ENCODE peak calls at places on chromosomes 4 and X, in seven cellular contexts. S is H9, M is adrenal gland, L is heart right ventricle, W is ovary, N is body of pancreas, E is psoas muscle. U is an unnamed sample.

GRCh38 chr4:87014284-87014782 is 79.5 kb downstream of the AFF1 start:
- DNase-seq in N (no peak), M (no peak), E (no peak), S (no peak), L (no peak), W (no peak), U (no peak)

GRCh38 chrX:16826207-16826606 is 39.9 kb downstream of the TXLNG start:
- DNase-seq in S (no peak), W (no peak), M (no peak), L (no peak), N (no peak), E (no peak), U (no peak)

GRCh38 chr4:94488667-94489066 is 36.9 kb downstream of the PDLIM5 start:
- DNase-seq in S (no peak), L (no peak), W (no peak), N (no peak), E (no peak), M (no peak), U (no peak)

GRCh38 chr4:137083571-137083970 is 448.7 kb downstream of the PCDH18 start:
- DNase-seq in W (no peak), L (no peak), S (no peak), N (no peak), E (no peak), M (no peak), U (no peak)

GRCh38 chr4:18733956-18734872 is 712.7 kb upstream of the LCORL start:
- DNase-seq in N (no peak), S (no peak), M (no peak), L (peak; percentile 7), E (no peak), W (no peak), U (no peak)

GRCh38 chr4:25939330-25939729 is 25.3 kb downstream of the SMIM20 start:
- DNase-seq in L (no peak), S (no peak), W (no peak), N (no peak), M (no peak), E (no peak), U (no peak)

GRCh38 chr4:123209436-123209835 is 187.2 kb upstream of the SPRY1 start:
- DNase-seq in E (no peak), M (no peak), S (no peak), L (no peak), N (no peak), W (no peak), U (no peak)

GRCh38 chr4:88672987-88673386 is 24.6 kb downstream of the NAP1L5 start:
- DNase-seq in E (no peak), S (peak; percentile 44), W (no peak), N (peak; percentile 56), M (no peak), L (no peak), U (no peak)

GRCh38 chr4:129410115-129410514 is 314.2 kb downstream of the C4orf33 start:
- DNase-seq in L (no peak), W (no peak), S (no peak), N (no peak), M (no peak), E (no peak), U (no peak)

GRCh38 chr4:74370912-74371311 is 6.0 kb downstream of the EREG start:
- DNase-seq in S (peak; percentile 61), N (peak; percentile 15), E (no peak), L (no peak), W (no peak), M (peak; percentile 14), U (no peak)

GRCh38 chrX:41022579-41022978 is 62.7 kb upstream of the USP9X start:
- DNase-seq in E (no peak), L (no peak), M (no peak), N (no peak), W (no peak), S (no peak), U (no peak)

GRCh38 chrX:109345866-109346265 is 136.0 kb downstream of the GUCY2F start:
- DNase-seq in S (no peak), M (no peak), W (no peak), L (no peak), E (no peak), N (no peak), U (no peak)

GRCh38 chr4:110636677-110637407 is 14.0 kb upstream of the PITX2 start:
- DNase-seq in L (no peak), S (peak; percentile 81), E (peak; percentile 78), W (no peak), M (no peak), N (no peak), U (no peak)

GRCh38 chrX:94831364-94831763 is 1157.4 kb downstream of the FAM133A start:
- DNase-seq in L (no peak), S (no peak), M (no peak), W (no peak), E (no peak), N (no peak), U (no peak)

GRCh38 chr4:20383283-20383682 is 131.6 kb downstream of the SLIT2 start:
- DNase-seq in L (no peak), S (no peak), W (no peak), N (no peak), E (no peak), M (no peak), U (no peak)

GRCh38 chr4:146247356-146247755 is 33.0 kb downstream of the REELD1 start:
- DNase-seq in S (no peak), N (no peak), W (no peak), M (no peak), L (no peak), E (no peak), U (no peak)

GRCh38 chrX:22234380-22234779 is 38.3 kb upstream of the CBLL2 start:
- DNase-seq in L (no peak), M (no peak), E (no peak), W (no peak), N (no peak), S (no peak), U (no peak)

GRCh38 chrX:143429021-143429570 is 88.2 kb downstream of the SPANXN3 start:
- DNase-seq in W (no peak), N (no peak), E (no peak), M (no peak), L (no peak), S (no peak), U (no peak)

GRCh38 chrX:13091111-13091765 is 46.8 kb upstream of the FAM9C start:
- DNase-seq in N (no peak), E (no peak), M (no peak), W (no peak), L (no peak), S (no peak), U (no peak)

GRCh38 chrX:113058634-113059033 is 218.0 kb upstream of the AMOT start:
- DNase-seq in L (no peak), M (no peak), W (no peak), E (no peak), N (no peak), S (no peak), U (no peak)

GRCh38 chr4:173334891-173335754 is 965 bp upstream of the HMGB2 start:
- DNase-seq in W (peak; percentile 63), N (peak; percentile 68), M (peak; percentile 63), L (peak; percentile 68), E (peak; percentile 59), S (peak; percentile 89), U (peak; percentile 54)
- H3K27ac ChIP-seq in W (peak overlapping the region; percentile 40), N (no peak overlapping the region), M (peak overlapping the region; percentile 10), L (peak overlapping the region; percentile 74), E (peak overlapping the region; percentile 58), S (peak overlapping the region; percentile 77), U (peak overlapping the region; percentile 28)

GRCh38 chr4:6657242-6658203 is 17.0 kb downstream of the MRFAP1 start:
- DNase-seq in W (no peak), S (no peak), M (no peak), L (no peak), N (no peak), E (no peak), U (no peak)

GRCh38 chr4:6660430-6660829 is 19.9 kb downstream of the MRFAP1 start:
- DNase-seq in N (no peak), W (no peak), L (no peak), S (no peak), E (no peak), M (no peak), U (no peak)

GRCh38 chr4:6659897-6660296 is 19.4 kb downstream of the MRFAP1 start:
- DNase-seq in L (no peak), E (no peak), N (no peak), W (no peak), S (no peak), M (no peak), U (no peak)

GRCh38 chr4:6658635-6659075 is 18.2 kb downstream of the MRFAP1 start:
- DNase-seq in L (peak; percentile 59), N (peak; percentile 34), W (peak; percentile 51), S (peak; percentile 49), M (peak; percentile 51), E (peak; percentile 63), U (no peak)

DNA sequence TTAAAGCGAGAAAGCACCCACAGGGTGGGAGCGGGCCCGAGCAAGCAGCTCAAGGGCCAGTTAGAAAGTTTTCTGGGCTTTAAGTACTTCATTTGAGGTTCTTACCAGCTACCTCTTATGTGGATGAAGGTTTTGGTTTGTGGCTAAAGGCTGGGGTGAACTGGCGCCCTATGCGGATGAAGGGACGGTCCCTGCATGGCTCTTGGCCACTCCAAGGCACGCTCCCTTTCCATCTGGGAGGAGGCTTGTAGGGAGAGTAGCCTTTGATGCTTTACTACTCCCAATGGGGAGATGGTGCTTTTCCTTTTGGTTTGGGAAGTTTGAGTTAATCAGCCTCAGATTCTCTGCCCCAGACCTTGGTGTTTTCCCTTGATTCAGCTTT is 17.7 kb downstream of the MRFAP1 start:
- DNase-seq in S (no peak), M (no peak), W (no peak), N (no peak), L (no peak), E (no peak), U (no peak)
- H3K27ac ChIP-seq in S (no peak overlapping the region), M (no peak overlapping the region), W (peak overlapping the region; percentile 65), N (no peak overlapping the region), L (peak overlapping the region; percentile 6), E (no peak overlapping the region), U (no peak overlapping the region)

GRCh38 chrX:38929966-38930421 is 128.7 kb downstream of the MID1IP1 start:
- DNase-seq in W (no peak), L (no peak), M (no peak), S (no peak), E (peak; percentile 55), N (peak; percentile 28), U (no peak)
- H3K27ac ChIP-seq in W (no peak overlapping the region), L (no peak overlapping the region), M (no peak overlapping the region), S (no peak overlapping the region), E (peak overlapping the region; percentile 78), N (no peak overlapping the region), U (no peak overlapping the region)

DNA sequence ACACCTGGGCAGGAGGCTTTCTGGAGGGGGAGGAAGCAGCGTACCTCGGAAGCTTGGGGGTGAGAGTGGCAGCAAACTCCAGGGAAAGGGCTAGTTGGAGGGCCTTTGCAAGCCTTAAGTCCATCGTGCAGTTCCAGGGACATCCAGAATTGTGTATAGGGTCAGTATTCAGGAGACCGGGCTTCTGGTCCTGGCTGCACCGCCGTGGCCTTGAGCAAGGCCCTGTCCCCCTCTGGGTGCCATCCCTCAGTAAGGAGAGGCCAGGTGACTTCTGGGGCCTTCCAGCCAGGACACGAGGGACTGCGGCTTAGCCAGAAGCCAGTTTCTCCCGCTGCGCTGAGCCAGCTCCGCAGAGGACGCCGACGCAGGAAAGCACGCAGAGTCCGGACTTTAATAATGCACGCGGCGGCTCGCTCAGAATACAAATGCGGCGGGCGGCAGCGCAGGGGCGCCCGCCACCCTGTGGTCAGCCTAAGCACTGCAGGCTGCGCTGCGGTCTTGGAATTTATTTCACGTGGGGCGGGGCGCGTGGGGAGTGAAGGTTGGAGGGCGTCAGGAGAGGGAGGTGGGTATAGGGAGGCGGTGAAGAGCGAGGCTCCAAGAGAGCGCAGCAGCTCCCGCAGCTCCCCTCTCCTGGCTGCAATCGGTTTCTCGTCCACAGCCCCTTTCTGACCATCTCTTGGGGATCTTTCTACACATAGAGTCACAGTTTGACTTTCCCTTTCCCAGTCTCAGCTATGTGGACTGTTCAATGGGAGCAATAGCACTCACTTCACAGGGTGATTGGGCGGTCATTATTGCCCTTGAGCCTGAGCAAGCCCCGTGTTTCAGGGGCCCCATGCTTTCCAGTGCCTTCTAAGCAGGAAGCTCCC is 94.1 kb upstream of the GPR50 start:
- DNase-seq in W (peak; percentile 57), L (peak; percentile 51), S (peak; percentile 71), N (peak; percentile 73), E (peak; percentile 76), M (peak; percentile 55), U (peak; percentile 16)
- H3K27ac ChIP-seq in W (no peak overlapping the region), L (no peak overlapping the region), S (no peak overlapping the region), N (no peak overlapping the region), E (no peak overlapping the region), M (no peak overlapping the region), U (no peak overlapping the region)